ENCODE peak calls at places on chromosomes 16 and 17, in four cellular contexts. V, C, D and E are unnamed samples. For H3K9me2, the result is how much of the 10 kb centered on the place peaks cover.

GRCh38 chr17:17079336-17079735 is 37.1 kb downstream of the MPRIP start:
- DNase-seq in V (no peak), D (no peak), C (no peak), E (no peak)

GRCh38 chr16:84109598-84110325 is 7.0 kb downstream of the MBTPS1 start:
- DNase-seq in D (peak), V (no peak), C (peak), E (no peak)

GRCh38 chr17:18161226-18162094 is 22.2 kb upstream of the ALKBH5 start:
- DNase-seq in C (peak), V (no peak), D (no peak), E (no peak)

GRCh38 chr17:53426505-53426904 is 396.2 kb upstream of the KIF2B start:
- DNase-seq in D (no peak), C (no peak), V (no peak), E (no peak)

GRCh38 chr16:4661661-4662060 is 31.7 kb upstream of the NUDT16L1 start:
- DNase-seq in V (no peak), D (no peak), C (no peak), E (no peak)

GRCh38 chr16:68776821-68777485 is 39.9 kb downstream of the CDH1 start:
- DNase-seq in V (no peak), C (no peak), D (peak), E (no peak)

GRCh38 chr17:27600471-27600870 is 30.5 kb upstream of the LGALS9 start:
- DNase-seq in V (no peak), C (no peak), D (no peak), E (no peak)

GRCh38 chr17:27633312-27634025 is 2.5 kb downstream of the LGALS9 start:
- DNase-seq in D (no peak), C (no peak), V (no peak), E (no peak)

GRCh38 chr17:5031365-5032082 is 3.7 kb downstream of the SLC52A1 start:
- DNase-seq in C (peak), V (peak), D (peak), E (peak)

GRCh38 chr16:23141500-23141899 is 7.8 kb downstream of the USP31 start:
- DNase-seq in D (no peak), V (no peak), C (no peak), E (no peak)

GRCh38 chr17:66949501-66949900 is 15.0 kb upstream of the CACNG4 start:
- DNase-seq in D (no peak), V (peak), C (peak), E (no peak)

GRCh38 chr16:72467157-72467759 is 295.3 kb upstream of the PMFBP1 start:
- DNase-seq in V (peak), D (peak), C (peak), E (peak)

GRCh38 chr16:3195975-3196374 is 8.0 kb downstream of the OR1F1 start:
- DNase-seq in C (no peak), D (no peak), V (peak), E (no peak)

GRCh38 chr17:4901648-4902344 is 1.1 kb downstream of the CHRNE start:
- DNase-seq in D (no peak), C (no peak), V (no peak), E (no peak)

GRCh38 chr17:50839591-50840310 is 4.4 kb downstream of the WFIKKN2 start:
- DNase-seq in D (no peak), V (no peak), C (no peak), E (no peak)

GRCh38 chr17:68588362-68588761 is 12.8 kb downstream of the FAM20A start:
- DNase-seq in C (no peak), D (no peak), V (no peak), E (no peak)

GRCh38 chr17:64984776-64985521 is 65.7 kb upstream of the LRRC37A3 start:
- DNase-seq in V (peak), C (peak), D (peak), E (no peak)

GRCh38 chr17:6350806-6351205 is 84.1 kb downstream of the AIPL1 start:
- DNase-seq in V (no peak), D (no peak), C (no peak), E (no peak)

GRCh38 chr17:44383363-44383762 is 6.1 kb downstream of the ITGA2B start:
- DNase-seq in V (no peak), C (no peak), D (no peak), E (no peak)

GRCh38 chr17:44218344-44219125 is 940 bp downstream of the UBTF start:
- DNase-seq in V (peak), C (peak), D (peak), E (peak)

GRCh38 chr16:66507731-66508239 is 42.1 kb downstream of the TK2 start:
- DNase-seq in C (no peak), V (no peak), D (no peak), E (no peak)

GRCh38 chr16:82629441-82630027 is 2.8 kb downstream of the CDH13 start:
- DNase-seq in V (peak), C (peak), D (no peak), E (peak)

GRCh38 chr17:81030726-81031570 is 4.0 kb upstream of the BAIAP2 start:
- DNase-seq in V (no peak), D (no peak), C (no peak), E (no peak)

GRCh38 chr17:12729086-12729485 is 60.2 kb upstream of the ARHGAP44 start:
- DNase-seq in V (no peak), D (no peak), C (no peak), E (no peak)

GRCh38 chr17:869567-870530 is 87.7 kb downstream of the MRM3 start:
- DNase-seq in V (peak), C (peak), D (no peak), E (no peak)

GRCh38 chr17:27422601-27423000 is 33.6 kb upstream of the KSR1 start:
- DNase-seq in C (no peak), D (no peak), V (no peak), E (no peak)

GRCh38 chr17:37182786-37183185 is 193.0 kb upstream of the C17orf78 start:
- DNase-seq in D (no peak), C (peak), V (peak), E (no peak)

GRCh38 chr17:81869221-81870154 is 1.6 kb downstream of the ARHGDIA start:
- DNase-seq in V (peak), D (no peak), C (peak), E (peak)

GRCh38 chr17:58605470-58605869 is 86.4 kb downstream of the TEX14 start:
- DNase-seq in V (no peak), C (no peak), D (no peak), E (no peak)

GRCh38 chr16:55470533-55471371 is 8.2 kb upstream of the MMP2 start:
- DNase-seq in V (peak), D (no peak), C (peak), E (no peak)

GRCh38 chr16:66428682-66429251 is 1.7 kb downstream of the BEAN1 start:
- DNase-seq in D (no peak), V (no peak), C (no peak), E (peak)

GRCh38 chr16:82584553-82585152 is 42.1 kb upstream of the CDH13 start:
- DNase-seq in D (no peak), V (no peak), C (peak), E (no peak)

GRCh38 chr16:10338426-10338825 is 47.4 kb upstream of the ATF7IP2 start:
- DNase-seq in V (no peak), D (no peak), C (no peak), E (no peak)

GRCh38 chr17:12597895-12598294 is 67.8 kb upstream of the MYOCD start:
- DNase-seq in D (no peak), C (no peak), V (no peak), E (no peak)

GRCh38 chr16:21116148-21116693 is 34.4 kb downstream of the DNAH3 start:
- DNase-seq in V (no peak), C (peak), D (peak), E (peak)

GRCh38 chr16:11501583-11502138 is 85.1 kb downstream of the LITAF start:
- DNase-seq in D (no peak), V (no peak), C (no peak), E (peak)
- H3K9me2 ChIP-seq in D (under half), V (under half), C (under half), E (under half)

GRCh38 chr17:62981933-62982332 is 15.9 kb downstream of the TANC2 start:
- DNase-seq in V (peak), D (no peak), C (peak), E (peak)

GRCh38 chr17:62980842-62981241 is 14.8 kb downstream of the TANC2 start:
- DNase-seq in V (no peak), C (no peak), D (no peak), E (no peak)

GRCh38 chr17:62984801-62985200 is 18.8 kb downstream of the TANC2 start:
- DNase-seq in D (no peak), C (no peak), V (no peak), E (no peak)

GRCh38 chr17:62987136-62987535 is 21.1 kb downstream of the TANC2 start:
- DNase-seq in D (no peak), V (no peak), C (no peak), E (peak)

DNA sequence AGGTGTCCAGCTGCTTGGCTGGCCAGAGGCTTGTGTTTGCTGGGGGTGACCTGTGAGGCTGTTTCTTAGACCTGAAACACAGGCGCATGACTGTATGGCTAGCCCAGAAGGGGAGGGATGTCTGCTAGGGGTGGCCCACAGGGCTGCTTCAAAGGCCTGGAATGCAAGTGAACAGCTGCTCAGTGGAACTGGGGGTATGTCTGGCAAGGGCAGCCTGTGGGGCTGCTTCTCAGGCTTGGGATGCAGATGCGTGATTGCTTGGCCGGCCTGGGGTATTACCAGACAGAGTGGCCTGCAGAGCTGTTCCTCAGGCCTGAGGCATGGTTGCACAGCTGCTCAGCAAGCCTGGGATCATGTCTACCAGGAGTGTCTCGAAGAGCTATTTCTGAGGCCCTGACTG is 20.5 kb downstream of the TANC2 start:
- DNase-seq in V (no peak), D (no peak), C (no peak), E (no peak)
- H3K9me2 ChIP-seq in V (under half), D (under half), C (under half), E (under half)

DNA sequence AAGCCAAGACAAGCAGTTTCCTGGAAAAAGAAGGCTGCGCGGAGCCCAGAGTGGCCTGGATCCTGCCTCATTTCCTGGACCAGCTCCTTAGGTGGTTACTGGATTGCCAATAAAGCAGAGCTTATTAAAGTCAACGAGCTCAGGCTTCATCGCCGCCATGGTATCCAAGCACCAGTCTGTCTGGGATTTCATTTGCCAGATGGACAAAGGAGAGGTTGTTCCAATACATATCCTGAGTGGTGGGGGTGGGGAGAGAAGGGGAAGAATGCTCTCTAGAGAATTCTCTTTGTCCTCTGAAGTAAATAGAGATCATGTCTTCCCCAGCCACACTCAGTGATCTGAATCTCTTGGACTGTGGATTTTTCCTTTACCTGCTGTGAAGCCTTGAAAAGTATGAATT is 17.8 kb downstream of the PRAC1 start:
- DNase-seq in C (no peak), V (no peak), D (no peak), E (no peak)
- H3K9me2 ChIP-seq in C (under half), V (under half), D (under half), E (under half)

DNA sequence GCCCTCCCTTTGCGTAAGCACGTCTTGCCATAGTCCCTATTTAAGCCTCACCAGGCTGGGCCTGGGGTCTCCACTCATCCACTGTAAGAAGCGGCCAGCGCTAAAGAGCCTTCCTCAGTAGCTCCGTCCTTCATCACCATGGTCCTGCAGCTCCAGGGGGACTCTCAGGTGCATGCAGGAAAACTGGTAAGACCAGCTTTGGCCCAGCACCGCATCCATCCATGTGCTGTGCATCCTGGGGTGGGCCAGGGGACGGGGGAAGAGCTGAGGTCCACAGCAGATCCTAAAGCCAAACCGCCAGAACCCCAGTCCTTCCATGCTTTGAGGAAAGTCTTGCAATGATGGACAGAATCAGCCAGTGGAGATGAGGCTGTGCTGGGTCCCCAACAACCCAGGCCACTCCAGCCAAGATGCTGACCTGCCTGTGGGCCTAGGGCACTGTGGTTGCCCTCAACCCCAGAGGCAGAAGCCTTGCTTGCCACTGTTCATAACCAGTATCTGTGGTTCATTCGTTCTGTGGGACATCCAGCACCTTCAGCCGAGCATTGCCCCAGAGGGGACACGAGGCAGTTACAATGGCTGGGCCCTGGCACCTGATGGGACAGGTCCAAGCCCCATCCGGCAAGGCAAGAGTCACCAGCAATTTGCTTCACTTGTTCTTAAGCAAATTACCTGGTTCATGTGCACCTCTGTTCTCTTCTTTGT is 44.4 kb downstream of the RBFOX3 start:
- DNase-seq in C (no peak), V (no peak), D (no peak), E (no peak)
- H3K9me2 ChIP-seq in C (under half), V (under half), D (under half), E (under half)